ENCODE peak calls at places on chromosomes 3 and 15, in seven cellular contexts. Z, K, B, F, Q, J and L are unnamed samples.

GRCh38 chr3:45667569-45667967 is 21.6 kb upstream of the SACM1L start:
- DNase-seq in J (no peak), B (no peak), Q (no peak), F (no peak), Z (no peak), K (no peak), L (no peak)

GRCh38 chr3:45347329-45348000 is 40.9 kb upstream of the LARS2 start:
- DNase-seq in Q (no peak), B (no peak), J (no peak), Z (no peak), F (no peak), K (no peak), L (no peak)

GRCh38 chr3:13193320-13194284 is 120.4 kb upstream of the IQSEC1 start:
- DNase-seq in K (no peak), Z (no peak), B (no peak), F (no peak), J (no peak), Q (no peak), L (no peak)

GRCh38 chr3:15287565-15288330 is 44.6 kb downstream of the SH3BP5 start:
- DNase-seq in J (no peak), Q (no peak), K (no peak), Z (no peak), F (no peak), B (no peak), L (no peak)

GRCh38 chr15:82992436-82992835 is 6.4 kb downstream of the RAMAC start:
- DNase-seq in Z (no peak), Q (no peak), J (no peak), F (no peak), B (no peak), K (no peak), L (no peak)

GRCh38 chr3:8848696-8849131 is 79.3 kb upstream of the OXTR start:
- DNase-seq in K (no peak), Z (peak; percentile 38), J (peak; percentile 87), F (no peak), B (no peak), Q (no peak), L (no peak)

GRCh38 chr3:186746008-186746407 is 28.8 kb downstream of the KNG1 start:
- DNase-seq in F (no peak), Q (no peak), B (no peak), K (peak; percentile 47), J (peak; percentile 57), Z (no peak), L (no peak)

GRCh38 chr15:89138999-89139612 is 50.9 kb downstream of the ABHD2 start:
- DNase-seq in F (no peak), B (no peak), K (no peak), Z (no peak), J (no peak), Q (no peak), L (no peak)

GRCh38 chr3:194212869-194213320 is 76.9 kb downstream of the HES1 start:
- DNase-seq in Z (no peak), Q (no peak), B (no peak), K (no peak), J (no peak), F (no peak), L (no peak)

GRCh38 chr15:34647569-34648334 is 64.3 kb upstream of the GOLGA8B start:
- DNase-seq in Q (no peak), K (no peak), Z (no peak), B (peak; percentile 2), F (no peak), J (no peak), L (no peak)

GRCh38 chr15:89912674-89913396 is at the start of gene ARPIN:
- DNase-seq in Z (no peak), F (no peak), B (peak; percentile 63), Q (no peak), K (peak; percentile 47), J (no peak), L (no peak)

GRCh38 chr15:100115711-100116090 is 226.1 kb downstream of the ADAMTS17 start:
- DNase-seq in K (no peak), J (no peak), Z (no peak), F (no peak), B (no peak), Q (no peak), L (no peak)

GRCh38 chr3:87320748-87321634 is 44.6 kb upstream of the POU1F1 start:
- DNase-seq in J (no peak), F (no peak), K (no peak), B (no peak), Q (no peak), Z (no peak), L (no peak)

GRCh38 chr15:53811530-53811929 is 52.1 kb upstream of the WDR72 start:
- DNase-seq in K (peak; percentile 8), B (no peak), Z (no peak), F (no peak), J (no peak), Q (no peak), L (no peak)

GRCh38 chr3:69665026-69665739 is 74.1 kb upstream of the MITF start:
- DNase-seq in F (no peak), Q (no peak), Z (no peak), J (no peak), B (no peak), K (peak; percentile 46), L (no peak)